ENCODE peak calls at places on chromosome 16, in five cellular contexts. One of them, this sample, is unnamed.

GRCh38 chr16:12021578-12022265 is 45.2 kb downstream of the SNX29 start:
- DNase-seq in A673: no peak
- DNase-seq in brain microvascular endothelial cell: no peak
- DNase-seq in choroid plexus epithelial cell: no peak
- DNase-seq in stomach: no peak
- DNase-seq in this sample: no peak

GRCh38 chr16:66925322-66925840 is at the start of gene RRAD:
- DNase-seq in choroid plexus epithelial cell: peak
- DNase-seq in brain microvascular endothelial cell: peak
- DNase-seq in A673: no peak
- DNase-seq in stomach: no peak
- DNase-seq in this sample: no peak

GRCh38 chr16:20904507-20905079 is 4.0 kb downstream of the LYRM1 start:
- DNase-seq in A673: no peak
- DNase-seq in stomach: peak
- DNase-seq in brain microvascular endothelial cell: peak
- DNase-seq in choroid plexus epithelial cell: peak
- DNase-seq in this sample: no peak

GRCh38 chr16:659618-660017 is 8.3 kb upstream of the RHOT2 start:
- DNase-seq in A673: no peak
- DNase-seq in choroid plexus epithelial cell: no peak
- DNase-seq in stomach: no peak
- DNase-seq in brain microvascular endothelial cell: no peak
- DNase-seq in this sample: no peak

GRCh38 chr16:24734382-24734781 is 4.9 kb downstream of the TNRC6A start:
- DNase-seq in choroid plexus epithelial cell: peak
- DNase-seq in brain microvascular endothelial cell: no peak
- DNase-seq in A673: no peak
- DNase-seq in stomach: no peak
- DNase-seq in this sample: no peak

GRCh38 chr16:71845639-71846431 is at the start of gene ATXN1L:
- DNase-seq in choroid plexus epithelial cell: peak
- DNase-seq in A673: peak
- DNase-seq in stomach: peak
- DNase-seq in brain microvascular endothelial cell: peak
- DNase-seq in this sample: peak

GRCh38 chr16:72946474-72947194 is 101.3 kb downstream of the ZFHX3 start:
- DNase-seq in stomach: peak
- DNase-seq in A673: no peak
- DNase-seq in brain microvascular endothelial cell: peak
- DNase-seq in choroid plexus epithelial cell: no peak
- DNase-seq in this sample: no peak

GRCh38 chr16:50671644-50672260 is 9.4 kb downstream of the SNX20 start:
- DNase-seq in A673: peak
- DNase-seq in stomach: no peak
- DNase-seq in brain microvascular endothelial cell: peak
- DNase-seq in choroid plexus epithelial cell: peak
- DNase-seq in this sample: peak

GRCh38 chr16:79868841-79869240 is 268.3 kb upstream of the MAF start:
- DNase-seq in A673: no peak
- DNase-seq in brain microvascular endothelial cell: no peak
- DNase-seq in stomach: no peak
- DNase-seq in choroid plexus epithelial cell: no peak
- DNase-seq in this sample: no peak

GRCh38 chr16:55280622-55281021 is 43.4 kb upstream of the IRX6 start:
- DNase-seq in choroid plexus epithelial cell: no peak
- DNase-seq in A673: peak
- DNase-seq in brain microvascular endothelial cell: no peak
- DNase-seq in stomach: no peak
- DNase-seq in this sample: no peak

GRCh38 chr16:14300631-14301149 is 229.6 kb downstream of the MRTFB start:
- DNase-seq in brain microvascular endothelial cell: peak
- DNase-seq in choroid plexus epithelial cell: peak
- DNase-seq in A673: peak
- DNase-seq in stomach: peak
- DNase-seq in this sample: peak

GRCh38 chr16:1018447-1018846 is 36.9 kb downstream of the SOX8 start:
- DNase-seq in choroid plexus epithelial cell: no peak
- DNase-seq in stomach: no peak
- DNase-seq in A673: no peak
- DNase-seq in brain microvascular endothelial cell: no peak
- DNase-seq in this sample: no peak

GRCh38 chr16:11964761-11965539 is at the start of gene TNFRSF17:
- DNase-seq in stomach: no peak
- DNase-seq in brain microvascular endothelial cell: no peak
- DNase-seq in A673: no peak
- DNase-seq in choroid plexus epithelial cell: peak
- DNase-seq in this sample: no peak

GRCh38 chr16:13203725-13204124 is 302.3 kb downstream of the SHISA9 start:
- DNase-seq in brain microvascular endothelial cell: no peak
- DNase-seq in choroid plexus epithelial cell: no peak
- DNase-seq in stomach: no peak
- DNase-seq in A673: no peak
- DNase-seq in this sample: no peak

GRCh38 chr16:67883872-67884261 is 818 bp upstream of the NRN1L start:
- DNase-seq in A673: peak
- DNase-seq in stomach: peak
- DNase-seq in brain microvascular endothelial cell: no peak
- DNase-seq in choroid plexus epithelial cell: peak
- DNase-seq in this sample: peak

GRCh38 chr16:73170587-73170986 is 122.7 kb upstream of the ZFHX3 start:
- DNase-seq in A673: no peak
- DNase-seq in brain microvascular endothelial cell: no peak
- DNase-seq in choroid plexus epithelial cell: no peak
- DNase-seq in stomach: no peak
- DNase-seq in this sample: no peak

GRCh38 chr16:50666658-50667496 is 14.2 kb downstream of the SNX20 start:
- DNase-seq in stomach: no peak
- DNase-seq in brain microvascular endothelial cell: no peak
- DNase-seq in A673: no peak
- DNase-seq in choroid plexus epithelial cell: no peak
- DNase-seq in this sample: no peak

GRCh38 chr16:77564791-77565390 is 130.1 kb upstream of the ADAMTS18 start:
- DNase-seq in brain microvascular endothelial cell: peak
- DNase-seq in stomach: no peak
- DNase-seq in choroid plexus epithelial cell: peak
- DNase-seq in A673: no peak
- DNase-seq in this sample: no peak

GRCh38 chr16:64121473-64121872 is 1000.4 kb downstream of the CDH11 start:
- DNase-seq in choroid plexus epithelial cell: peak
- DNase-seq in brain microvascular endothelial cell: peak
- DNase-seq in stomach: no peak
- DNase-seq in A673: no peak
- DNase-seq in this sample: no peak

DNA sequence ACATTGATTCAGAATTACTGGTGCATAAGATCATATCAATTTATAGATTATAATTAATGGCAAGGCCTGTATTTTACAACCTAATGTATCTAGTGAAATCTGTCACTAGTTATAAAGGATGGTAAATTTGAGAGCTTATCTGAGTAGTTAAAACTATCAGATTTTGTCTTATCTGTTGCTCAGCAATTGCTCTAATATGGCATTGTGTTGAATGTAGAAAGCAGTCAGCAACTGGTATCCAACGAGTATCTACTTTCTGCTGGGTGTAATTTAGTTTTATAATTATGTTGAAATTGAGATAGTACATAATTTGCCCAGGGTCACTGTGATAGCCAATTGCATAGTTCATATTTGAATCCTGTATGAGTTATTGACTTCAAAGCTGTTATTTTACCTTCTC is 1005.7 kb downstream of the CDH11 start:
- DNase-seq in brain microvascular endothelial cell: no peak
- DNase-seq in stomach: no peak
- DNase-seq in choroid plexus epithelial cell: no peak
- DNase-seq in A673: no peak
- DNase-seq in this sample: no peak
- H3K4me3 ChIP-seq in brain microvascular endothelial cell: no peak
- H3K4me3 ChIP-seq in stomach: no peak
- H3K4me3 ChIP-seq in choroid plexus epithelial cell: no peak
- H3K4me3 ChIP-seq in A673: no peak
- H3K4me3 ChIP-seq in this sample: no peak

GRCh38 chr16:29811170-29811895 is 660 bp upstream of the PRRT2 start:
- DNase-seq in stomach: peak
- DNase-seq in brain microvascular endothelial cell: peak
- DNase-seq in A673: peak
- DNase-seq in choroid plexus epithelial cell: peak
- DNase-seq in this sample: peak

GRCh38 chr16:29810699-29811169 is 1.3 kb upstream of the PRRT2 start:
- DNase-seq in choroid plexus epithelial cell: no peak
- DNase-seq in A673: no peak
- DNase-seq in brain microvascular endothelial cell: no peak
- DNase-seq in stomach: no peak
- DNase-seq in this sample: no peak

GRCh38 chr16:29809031-29809747 is 2.8 kb upstream of the PRRT2 start:
- DNase-seq in choroid plexus epithelial cell: no peak
- DNase-seq in brain microvascular endothelial cell: no peak
- DNase-seq in A673: no peak
- DNase-seq in stomach: no peak
- DNase-seq in this sample: no peak

GRCh38 chr16:29808219-29808900 is 2.0 kb downstream of the MAZ start:
- DNase-seq in choroid plexus epithelial cell: no peak
- DNase-seq in A673: no peak
- DNase-seq in brain microvascular endothelial cell: no peak
- DNase-seq in stomach: no peak
- DNase-seq in this sample: peak

GRCh38 chr16:29809850-29810698 is 1.9 kb upstream of the PRRT2 start:
- DNase-seq in stomach: no peak
- DNase-seq in brain microvascular endothelial cell: no peak
- DNase-seq in A673: peak
- DNase-seq in choroid plexus epithelial cell: peak
- DNase-seq in this sample: no peak
- H3K4me3 ChIP-seq in stomach: peak
- H3K4me3 ChIP-seq in brain microvascular endothelial cell: peak
- H3K4me3 ChIP-seq in A673: peak
- H3K4me3 ChIP-seq in choroid plexus epithelial cell: peak
- H3K4me3 ChIP-seq in this sample: no peak

DNA sequence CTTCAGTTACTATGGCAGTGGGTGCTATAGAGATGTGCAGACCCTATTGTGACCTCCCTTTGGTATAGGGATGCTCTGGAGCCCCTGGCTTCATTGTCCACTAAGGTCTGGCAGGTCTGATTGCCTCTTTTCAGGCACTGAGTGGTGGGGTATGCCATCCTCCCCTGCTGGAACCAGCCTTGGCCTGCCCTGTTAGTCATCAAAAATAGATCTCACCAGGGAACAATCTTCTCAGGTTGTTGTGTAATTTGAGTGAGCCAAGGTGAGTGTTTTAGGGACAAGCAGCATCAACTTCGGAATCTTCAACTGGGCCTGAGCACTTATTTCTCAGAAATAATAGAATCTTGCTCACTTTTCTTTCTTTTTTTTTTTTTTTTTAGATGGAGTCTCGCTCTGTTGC is 19.6 kb downstream of the HMOX2 start:
- DNase-seq in stomach: no peak
- DNase-seq in brain microvascular endothelial cell: no peak
- DNase-seq in A673: no peak
- DNase-seq in choroid plexus epithelial cell: no peak
- DNase-seq in this sample: no peak
- H3K4me3 ChIP-seq in stomach: no peak
- H3K4me3 ChIP-seq in brain microvascular endothelial cell: no peak
- H3K4me3 ChIP-seq in A673: no peak
- H3K4me3 ChIP-seq in choroid plexus epithelial cell: no peak
- H3K4me3 ChIP-seq in this sample: no peak

GRCh38 chr16:89320717-89321501 is 103.4 kb downstream of the ZNF778 start:
- DNase-seq in A673: peak
- DNase-seq in stomach: peak
- DNase-seq in choroid plexus epithelial cell: peak
- DNase-seq in brain microvascular endothelial cell: no peak
- DNase-seq in this sample: peak
- H3K4me3 ChIP-seq in A673: no peak
- H3K4me3 ChIP-seq in stomach: peak
- H3K4me3 ChIP-seq in choroid plexus epithelial cell: no peak
- H3K4me3 ChIP-seq in brain microvascular endothelial cell: no peak
- H3K4me3 ChIP-seq in this sample: no peak

GRCh38 chr16:86895609-86896008 is 317.3 kb downstream of the FOXL1 start:
- DNase-seq in brain microvascular endothelial cell: no peak
- DNase-seq in A673: no peak
- DNase-seq in choroid plexus epithelial cell: no peak
- DNase-seq in stomach: no peak
- DNase-seq in this sample: no peak

GRCh38 chr16:86894168-86894567 is 315.8 kb downstream of the FOXL1 start:
- DNase-seq in choroid plexus epithelial cell: no peak
- DNase-seq in stomach: no peak
- DNase-seq in A673: no peak
- DNase-seq in brain microvascular endothelial cell: no peak
- DNase-seq in this sample: no peak

GRCh38 chr16:86896976-86897375 is 318.6 kb downstream of the FOXL1 start:
- DNase-seq in A673: no peak
- DNase-seq in stomach: no peak
- DNase-seq in brain microvascular endothelial cell: no peak
- DNase-seq in choroid plexus epithelial cell: no peak
- DNase-seq in this sample: no peak

GRCh38 chr16:86893513-86893912 is 315.2 kb downstream of the FOXL1 start:
- DNase-seq in choroid plexus epithelial cell: no peak
- DNase-seq in brain microvascular endothelial cell: no peak
- DNase-seq in A673: no peak
- DNase-seq in stomach: no peak
- DNase-seq in this sample: no peak

GRCh38 chr16:86894925-86895324 is 316.6 kb downstream of the FOXL1 start:
- DNase-seq in choroid plexus epithelial cell: no peak
- DNase-seq in brain microvascular endothelial cell: no peak
- DNase-seq in A673: no peak
- DNase-seq in stomach: no peak
- DNase-seq in this sample: no peak
- H3K4me3 ChIP-seq in choroid plexus epithelial cell: no peak
- H3K4me3 ChIP-seq in brain microvascular endothelial cell: no peak
- H3K4me3 ChIP-seq in A673: no peak
- H3K4me3 ChIP-seq in stomach: no peak
- H3K4me3 ChIP-seq in this sample: no peak

This sample was measured in colonic mucosa.